ENCODE peak calls at places on chromosomes 3 and 15, in ten cellular contexts. L, M, X, P, W, A, H, S, Q and G are unnamed samples.

GRCh38 chr3:24249523-24249922 is 245.1 kb downstream of the THRB start:
- DNase-seq in L (no peak), M (no peak), X (peak), P (no peak), W (no peak), A (no peak), H (no peak), S (no peak), Q (no peak), G (peak)

GRCh38 chr15:39153718-39154117 is 427.2 kb upstream of the THBS1 start:
- DNase-seq in L (no peak), M (no peak), X (peak), P (no peak), W (peak), A (no peak), H (no peak), S (no peak), Q (no peak), G (peak)

GRCh38 chr3:105353485-105354161 is 13.1 kb upstream of the ALCAM start:
- DNase-seq in L (peak), M (no peak), X (peak), P (peak), W (no peak), A (peak), H (no peak), S (no peak), Q (no peak), G (peak)

GRCh38 chr3:32354362-32354778 is 37.3 kb upstream of the CMTM7 start:
- DNase-seq in L (no peak), M (no peak), X (no peak), P (no peak), W (no peak), A (no peak), H (no peak), S (no peak), Q (peak), G (peak)

GRCh38 chr3:99925584-99925983 is 107.9 kb downstream of the CMSS1 start:
- DNase-seq in L (no peak), M (no peak), X (peak), P (no peak), W (peak), A (no peak), H (peak), S (peak), Q (no peak), G (peak)

GRCh38 chr3:49519266-49519665 is 35.0 kb upstream of the BSN start:
- DNase-seq in L (peak), M (no peak), X (no peak), P (peak), W (peak), A (peak), H (no peak), S (no peak), Q (no peak), G (no peak)

GRCh38 chr3:58452176-58452575 is 18.5 kb upstream of the PDHB start:
- DNase-seq in L (no peak), M (no peak), X (no peak), P (no peak), W (no peak), A (no peak), H (no peak), S (no peak), Q (peak), G (no peak)

GRCh38 chr3:104825116-104825515 is 541.6 kb upstream of the ALCAM start:
- DNase-seq in L (no peak), M (no peak), X (no peak), P (no peak), W (no peak), A (no peak), H (peak), S (peak), Q (no peak), G (no peak)

GRCh38 chr3:172673210-172673679 is 37.6 kb downstream of the NCEH1 start:
- DNase-seq in L (no peak), M (peak), X (peak), P (peak), W (peak), A (no peak), H (no peak), S (peak), Q (peak), G (peak)

GRCh38 chr3:172376402-172376801 is 71.9 kb downstream of the GHSR start:
- DNase-seq in L (no peak), M (no peak), X (no peak), P (no peak), W (no peak), A (no peak), H (no peak), S (no peak), Q (no peak), G (no peak)

GRCh38 chr3:112633757-112634156 is 7.2 kb downstream of the CCDC80 start:
- DNase-seq in L (no peak), M (no peak), X (no peak), P (no peak), W (no peak), A (no peak), H (no peak), S (no peak), Q (peak), G (peak)

GRCh38 chr15:51830279-51830806 is 890 bp downstream of the TMOD3 start:
- DNase-seq in L (no peak), M (no peak), X (no peak), P (peak), W (peak), A (no peak), H (no peak), S (peak), Q (no peak), G (peak)

GRCh38 chr3:40083066-40083465 is 226.4 kb upstream of the EIF1B start:
- DNase-seq in L (no peak), M (no peak), X (no peak), P (no peak), W (no peak), A (no peak), H (no peak), S (no peak), Q (no peak), G (no peak)

GRCh38 chr3:149489060-149489690 is 14.7 kb downstream of the TM4SF4 start:
- DNase-seq in L (no peak), M (no peak), X (no peak), P (no peak), W (no peak), A (no peak), H (no peak), S (peak), Q (peak), G (peak)

GRCh38 chr15:40069178-40070165 is 30.5 kb upstream of the SRP14 start:
- DNase-seq in L (peak), M (no peak), X (peak), P (peak), W (peak), A (peak), H (no peak), S (peak), Q (no peak), G (peak)

GRCh38 chr3:111200027-111200426 is 128.4 kb downstream of the NECTIN3 start:
- DNase-seq in L (no peak), M (no peak), X (no peak), P (no peak), W (no peak), A (no peak), H (no peak), S (peak), Q (no peak), G (no peak)

GRCh38 chr15:58441376-58442070 is 9.7 kb downstream of the LIPC start:
- DNase-seq in L (no peak), M (no peak), X (no peak), P (no peak), W (peak), A (no peak), H (peak), S (peak), Q (no peak), G (peak)

GRCh38 chr3:136042608-136043221 is 77.2 kb downstream of the PPP2R3A start:
- DNase-seq in L (no peak), M (no peak), X (peak), P (no peak), W (peak), A (peak), H (peak), S (peak), Q (peak), G (peak)

GRCh38 chr15:64527263-64527984 is 67.0 kb downstream of the ZNF609 start:
- DNase-seq in L (no peak), M (no peak), X (no peak), P (no peak), W (peak), A (no peak), H (peak), S (peak), Q (no peak), G (peak)

GRCh38 chr3:65638301-65638700 is 400.4 kb downstream of the MAGI1 start:
- DNase-seq in L (no peak), M (no peak), X (peak), P (no peak), W (no peak), A (no peak), H (no peak), S (no peak), Q (no peak), G (no peak)

GRCh38 chr3:58073315-58074125 is 65.3 kb downstream of the FLNB start:
- DNase-seq in L (no peak), M (no peak), X (no peak), P (no peak), W (no peak), A (no peak), H (no peak), S (peak), Q (no peak), G (no peak)